ENCODE peak calls at places on chromosomes 3 and 15, in four cellular contexts. J is adrenal gland, S is fibroblast of lung, N is neuronal stem cell. U is an unnamed sample.

GRCh38 chr15:101156509-101157159 is 95.2 kb downstream of the CHSY1 start:
- DNase-seq in S (no peak), N (no peak), J (no peak), U (no peak)

GRCh38 chr3:178155521-178155920 is 380.7 kb upstream of the KCNMB2 start:
- DNase-seq in N (no peak), S (no peak), J (no peak), U (no peak)

GRCh38 chr15:57375827-57376694 is at the start of gene CGNL1:
- DNase-seq in S (no peak), N (peak; percentile 57), J (peak; percentile 65), U (no peak)

GRCh38 chr3:5095879-5096278 is 26.2 kb upstream of the ARL8B start:
- DNase-seq in N (peak; percentile 33), J (peak; percentile 20), S (peak; percentile 41), U (no peak)

GRCh38 chr3:123723527-123724168 is 138.8 kb upstream of the HACD2 start:
- DNase-seq in S (peak; percentile 88), J (peak; percentile 67), N (peak; percentile 79), U (peak; percentile 69)

GRCh38 chr3:42451546-42452230 is 41.3 kb upstream of the LYZL4 start:
- DNase-seq in S (no peak), N (no peak), J (no peak), U (no peak)

GRCh38 chr15:38207591-38207990 is 45.0 kb upstream of the SPRED1 start:
- DNase-seq in S (no peak), N (no peak), J (no peak), U (no peak)

GRCh38 chr3:120766576-120766975 is 24.0 kb downstream of the GTF2E1 start:
- DNase-seq in N (no peak), S (no peak), J (no peak), U (no peak)

GRCh38 chr15:51982770-51983103 is 11.2 kb upstream of the LEO1 start:
- DNase-seq in S (no peak), N (no peak), J (no peak), U (no peak)

GRCh38 chr15:27855137-27855536 is 244.0 kb downstream of the OCA2 start:
- DNase-seq in S (no peak), J (no peak), N (no peak), U (no peak)

GRCh38 chr3:71930056-71930991 is 145.4 kb upstream of the PROK2 start:
- DNase-seq in J (peak; percentile 44), N (peak; percentile 30), S (peak; percentile 44), U (peak; percentile 1)

GRCh38 chr3:187798531-187799520 is 53.6 kb upstream of the BCL6 start:
- DNase-seq in J (no peak), N (no peak), S (no peak), U (no peak)

GRCh38 chr3:187567026-187567425 is 103.2 kb downstream of the SST start:
- DNase-seq in J (no peak), N (no peak), S (no peak), U (no peak)

GRCh38 chr3:159062734-159063410 is 261.0 kb downstream of the MFSD1 start:
- DNase-seq in S (no peak), J (no peak), N (no peak), U (no peak)

GRCh38 chr3:54777141-54777540 is 150.7 kb downstream of the LRTM1 start:
- DNase-seq in S (no peak), N (no peak), J (no peak), U (no peak)

GRCh38 chr3:129756871-129757270 is 136.6 kb downstream of the TMCC1 start:
- DNase-seq in S (peak; percentile 75), J (no peak), N (no peak), U (no peak)

GRCh38 chr3:82973810-82974209 is 1212.4 kb upstream of the GBE1 start:
- DNase-seq in S (no peak), N (no peak), J (no peak), U (no peak)

GRCh38 chr3:23389089-23389488 is 186.0 kb downstream of the UBE2E2 start:
- DNase-seq in S (no peak), J (no peak), N (no peak), U (no peak)

GRCh38 chr3:179149239-179149887 is 1.2 kb downstream of the PIK3CA start:
- DNase-seq in S (peak; percentile 41), J (no peak), N (peak; percentile 21), U (peak; percentile 56)

GRCh38 chr3:52093751-52094525 is 37.6 kb upstream of the DUSP7 start:
- DNase-seq in S (peak; percentile 29), J (no peak), N (no peak), U (no peak)

GRCh38 chr15:49895337-49896223 is 223.5 kb downstream of the ATP8B4 start:
- DNase-seq in N (peak; percentile 48), J (no peak), S (no peak), U (no peak)

GRCh38 chr15:58522391-58522790 is 90.6 kb downstream of the LIPC start:
- DNase-seq in S (no peak), J (no peak), N (no peak), U (no peak)

GRCh38 chr15:33654859-33655258 is 313.4 kb upstream of the CHRM5 start:
- DNase-seq in S (no peak), N (no peak), J (no peak), U (no peak)

GRCh38 chr3:66362541-66362941 is 138.3 kb downstream of the LRIG1 start:
- DNase-seq in J (no peak), N (no peak), S (peak; percentile 66), U (no peak)

GRCh38 chr3:195070321-195070720 is 200.6 kb downstream of the XXYLT1 start:
- DNase-seq in J (no peak), N (no peak), S (no peak), U (no peak)

GRCh38 chr3:152104847-152105415 is 163.8 kb upstream of the MBNL1 start:
- DNase-seq in N (no peak), S (no peak), J (no peak), U (no peak)

GRCh38 chr15:99963976-99964375 is 230.7 kb upstream of the LYSMD4 start:
- DNase-seq in S (no peak), N (no peak), J (no peak), U (no peak)

GRCh38 chr15:33425149-33425548 is 114.4 kb downstream of the RYR3 start:
- DNase-seq in S (peak; percentile 3), N (no peak), J (peak; percentile 11), U (no peak)

GRCh38 chr3:51735950-51736349 is 29.1 kb downstream of the GRM2 start:
- DNase-seq in J (no peak), N (no peak), S (no peak), U (no peak)

GRCh38 chr15:78063966-78064365 is 13.5 kb downstream of the TBC1D2B start:
- DNase-seq in J (no peak), S (peak; percentile 91), N (no peak), U (no peak)
- H3K4me1 ChIP-seq in J (peaks cover 78% of the 10 kb centered on the region), S (peaks cover 56% of the 10 kb centered on the region), N (peaks cover 20% of the 10 kb centered on the region), U (peaks cover 88% of the 10 kb centered on the region)

GRCh38 chr3:9552252-9552999 is 1.2 kb downstream of the LHFPL4 start:
- DNase-seq in N (peak; percentile 81), J (peak; percentile 67), S (peak; percentile 48), U (peak; percentile 39)
- H3K36me3 ChIP-seq in N (no peaks in the 10 kb centered on the region), J (no peaks in the 10 kb centered on the region), S (no peaks in the 10 kb centered on the region), U (no peaks in the 10 kb centered on the region)

DNA sequence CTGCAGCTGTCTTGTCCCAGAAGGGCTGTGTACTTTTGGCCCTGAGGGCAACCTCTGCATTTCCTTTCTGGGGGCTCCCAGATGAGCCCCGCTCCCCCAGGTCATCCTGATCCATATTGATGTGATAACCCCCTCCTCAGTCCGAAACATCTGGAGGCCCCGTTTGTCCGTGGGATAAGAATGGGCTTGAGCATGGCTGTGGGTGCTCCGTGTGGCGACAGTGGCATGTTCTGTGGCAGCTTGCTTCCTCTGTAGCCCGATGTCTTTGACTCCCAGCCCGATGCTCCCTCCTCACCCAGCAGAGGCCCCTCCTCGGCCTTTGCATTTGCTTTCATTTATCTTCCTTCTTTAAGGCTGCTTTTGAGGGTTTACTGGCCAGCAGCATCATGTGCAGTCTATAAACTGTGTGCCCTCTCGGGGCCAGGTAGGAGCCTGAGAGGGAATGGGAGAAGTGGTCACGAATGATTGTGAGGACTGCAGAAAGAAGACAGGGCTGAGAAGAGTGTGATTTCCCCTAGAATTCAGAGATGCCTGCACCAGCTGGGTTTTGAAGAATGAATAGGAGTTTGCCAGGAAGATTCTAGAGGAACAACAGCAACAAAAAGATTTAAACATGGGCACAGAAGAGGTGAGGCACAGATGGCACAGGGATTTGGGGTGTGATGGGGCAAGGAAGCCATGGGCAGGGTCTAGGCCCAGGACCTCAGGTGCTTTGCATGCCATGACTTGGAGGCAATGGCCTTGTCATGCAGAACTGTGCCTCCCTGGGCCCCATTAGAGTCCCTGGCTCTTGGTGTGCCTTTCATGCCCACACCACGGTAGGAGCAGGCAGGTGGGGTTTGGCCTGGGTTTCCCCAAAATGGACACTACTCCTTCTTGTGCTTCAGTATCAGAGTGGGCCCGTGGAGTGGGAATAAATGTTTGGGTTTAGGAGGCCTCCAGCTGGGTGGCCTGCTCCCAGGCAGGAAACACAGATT is 34.2 kb downstream of the APBA2 start:
- DNase-seq in S (no peak), N (no peak), J (no peak), U (no peak)
- H3K4me1 ChIP-seq in S (no peaks in the 10 kb centered on the region), N (no peaks in the 10 kb centered on the region), J (no peaks in the 10 kb centered on the region), U (no peaks in the 10 kb centered on the region)

DNA sequence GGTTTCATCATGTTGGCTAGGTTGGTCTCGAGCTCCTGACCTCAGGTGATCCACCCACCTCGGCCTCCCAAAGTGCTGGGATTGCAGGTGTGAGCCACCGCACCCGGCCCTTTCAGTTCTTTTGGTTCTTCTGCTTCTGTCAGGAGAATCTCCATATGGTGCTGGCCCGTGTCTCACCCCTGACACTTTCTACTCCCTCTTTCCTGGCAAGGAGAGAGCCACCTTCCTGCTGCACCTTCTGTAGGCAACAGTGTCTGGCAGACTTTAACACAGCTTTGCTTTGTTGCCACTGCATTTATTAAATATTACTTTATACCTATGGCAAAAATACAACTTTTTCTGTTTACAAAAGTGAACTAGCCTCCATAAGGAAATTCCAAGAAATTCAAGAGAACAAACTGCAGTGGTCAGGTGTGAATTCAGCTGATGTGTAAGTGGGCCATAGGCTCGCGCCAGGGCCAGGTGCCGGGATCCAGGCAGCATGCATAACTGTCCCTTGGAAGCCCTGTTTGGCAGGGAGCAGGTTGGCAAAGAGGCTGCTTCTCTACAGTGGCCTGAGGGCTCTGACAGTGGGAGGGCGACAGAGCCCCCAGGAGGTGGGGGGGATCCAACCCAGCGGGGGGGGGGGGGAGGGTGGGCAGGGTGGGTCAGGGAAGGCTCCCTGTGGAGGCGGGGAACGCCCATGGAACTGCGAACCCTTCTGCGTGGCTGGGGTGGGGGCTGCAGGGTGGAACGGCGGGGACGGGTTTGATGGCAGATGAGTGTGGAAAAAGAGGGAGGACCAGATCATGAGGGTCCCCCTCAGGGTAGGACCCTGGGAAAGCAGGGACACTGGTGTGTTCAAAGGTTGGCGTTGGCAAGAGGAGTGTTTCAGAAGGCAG is 21.1 kb downstream of the CTSH start:
- DNase-seq in N (no peak), S (no peak), J (no peak), U (no peak)
- H3K36me3 ChIP-seq in N (peaks cover 32% of the 10 kb centered on the region), S (peaks cover 14% of the 10 kb centered on the region), J (peaks cover 69% of the 10 kb centered on the region), U (peaks cover 54% of the 10 kb centered on the region)